ENCODE peak calls at places on chromosomes 1 and 21, in ten cellular contexts. T is osteocyte; P is NCI-H1436; Q is glutamatergic neuron; J is uterus; O is amniotic stem cell; S is GM20000; R is activated CD4-positive, alpha-beta T cell treated with anti-CD3 and anti-CD28 coated beads for 48 hours; M is SW 1271; V is GOT3. K is an unnamed sample.

GRCh38 chr1:170063109-170063826 is 11.2 kb downstream of the KIFAP3 start:
- DNase-seq in T (no peak), P (no peak), Q (no peak), J (no peak), O (no peak), S (no peak), R (no peak), M (no peak), V (no peak), K (no peak)

GRCh38 chr1:53076165-53076564 is 14.2 kb downstream of the PODN start:
- DNase-seq in T (no peak), P (no peak), Q (no peak), J (no peak), O (no peak), S (no peak), R (no peak), M (no peak), V (no peak), K (no peak)

GRCh38 chr1:81032973-81033425 is 767.7 kb upstream of the ADGRL2 start:
- DNase-seq in T (no peak), P (peak; percentile 74), Q (no peak), J (no peak), O (no peak), S (no peak), R (no peak), M (no peak), V (no peak), K (no peak)

GRCh38 chr21:21463456-21463855 is 465.2 kb downstream of the NCAM2 start:
- DNase-seq in T (no peak), P (no peak), Q (no peak), J (no peak), O (no peak), S (no peak), R (no peak), M (no peak), V (no peak), K (no peak)

GRCh38 chr1:90707363-90707710 is 9.8 kb downstream of the BARHL2 start:
- DNase-seq in T (no peak), P (no peak), Q (peak; percentile 40), J (no peak), O (no peak), S (peak; percentile 47), R (no peak), M (no peak), V (no peak), K (no peak)

GRCh38 chr1:232174306-232174705 is 455.6 kb downstream of the SIPA1L2 start:
- DNase-seq in T (no peak), P (no peak), Q (no peak), J (no peak), O (no peak), S (no peak), R (no peak), M (no peak), V (no peak), K (peak; percentile 59)

GRCh38 chr1:13764933-13765332 is 64.9 kb downstream of the PRDM2 start:
- DNase-seq in T (no peak), P (no peak), Q (no peak), J (no peak), O (no peak), S (no peak), R (no peak), M (no peak), V (no peak), K (no peak)

GRCh38 chr1:23692308-23692871 is 784 bp downstream of the RPL11 start:
- DNase-seq in T (no peak), P (no peak), Q (no peak), J (no peak), O (no peak), S (no peak), R (peak; percentile 22), M (no peak), V (no peak), K (no peak)

GRCh38 chr1:210236386-210236839 is 3.8 kb downstream of the SERTAD4 start:
- DNase-seq in T (no peak), P (no peak), Q (no peak), J (no peak), O (no peak), S (no peak), R (no peak), M (no peak), V (no peak), K (no peak)

GRCh38 chr1:51634618-51635017 is 17.7 kb downstream of the OSBPL9 start:
- DNase-seq in T (no peak), P (no peak), Q (no peak), J (no peak), O (no peak), S (no peak), R (no peak), M (no peak), V (no peak), K (no peak)

GRCh38 chr1:206766251-206766856 is 4.2 kb upstream of the IL19 start:
- DNase-seq in T (no peak), P (no peak), Q (no peak), J (no peak), O (peak; percentile 22), S (peak; percentile 53), R (peak; percentile 70), M (no peak), V (no peak), K (no peak)

GRCh38 chr1:47593001-47593568 is 155.2 kb downstream of the FOXD2 start:
- DNase-seq in T (peak; percentile 78), P (no peak), Q (peak; percentile 50), J (no peak), O (no peak), S (no peak), R (no peak), M (no peak), V (no peak), K (peak; percentile 65)

GRCh38 chr1:228265167-228265566 is 57.3 kb downstream of the OBSCN start:
- DNase-seq in T (no peak), P (no peak), Q (no peak), J (no peak), O (no peak), S (no peak), R (no peak), M (no peak), V (no peak), K (no peak)

GRCh38 chr1:226675720-226676357 is 63.2 kb downstream of the ITPKB start:
- DNase-seq in T (no peak), P (no peak), Q (no peak), J (no peak), O (no peak), S (no peak), R (no peak), M (no peak), V (no peak), K (no peak)

GRCh38 chr21:41326414-41327080 is 9.9 kb downstream of the FAM3B start:
- DNase-seq in T (no peak), P (no peak), Q (no peak), J (no peak), O (no peak), S (no peak), R (no peak), M (no peak), V (no peak), K (no peak)

GRCh38 chr21:43865471-43866181 is 603 bp downstream of the AGPAT3 start:
- DNase-seq in T (no peak), P (no peak), Q (no peak), J (peak; percentile 52), O (peak; percentile 4), S (peak; percentile 84), R (peak; percentile 70), M (no peak), V (no peak), K (no peak)

GRCh38 chr1:226798427-226799411 is 59.6 kb upstream of the ITPKB start:
- DNase-seq in T (no peak), P (no peak), Q (no peak), J (no peak), O (no peak), S (peak; percentile 59), R (peak; percentile 80), M (no peak), V (no peak), K (no peak)

GRCh38 chr1:113567427-113567826 is 177.1 kb downstream of the MAGI3 start:
- DNase-seq in T (no peak), P (no peak), Q (no peak), J (no peak), O (no peak), S (no peak), R (no peak), M (no peak), V (no peak), K (no peak)

GRCh38 chr21:28336299-28336698 is 656.4 kb downstream of the LTN1 start:
- DNase-seq in T (no peak), P (no peak), Q (no peak), J (no peak), O (peak; percentile 77), S (no peak), R (no peak), M (no peak), V (no peak), K (peak; percentile 31)

GRCh38 chr1:17436380-17437174 is 2.9 kb downstream of the RCC2 start:
- DNase-seq in T (no peak), P (no peak), Q (no peak), J (no peak), O (no peak), S (no peak), R (no peak), M (no peak), V (no peak), K (no peak)

K was measured in NCI-H526 treated with DMSO at 0.1 percent for 48 hours.